ENCODE peak calls at places on chromosomes 7 and 10, in nine cellular contexts. C is Karpas-422, T is SK-N-SH, S is HCT116, F is GM23248, Y is OCI-LY7, W is hepatocyte, Q is MM.1S, E is PC-3. O is an unnamed sample. For H3K9me2 and H3K9me3, the result is how much of the 10 kb centered on the place peaks cover.

GRCh38 chr10:1180836-1181235 is 124.7 kb downstream of the WDR37 start:
- DNase-seq in C (no peak), T (no peak), S (no peak), F (no peak), Y (no peak), W (no peak), Q (no peak), E (no peak), O (no peak)

GRCh38 chr7:118217068-118217715 is 7.3 kb upstream of the ANKRD7 start:
- DNase-seq in C (no peak), T (no peak), S (no peak), F (no peak), Y (no peak), W (no peak), Q (no peak), E (no peak), O (no peak)

GRCh38 chr7:122770943-122771342 is 68.2 kb upstream of the RNF148 start:
- DNase-seq in C (no peak), T (no peak), S (no peak), F (no peak), Y (no peak), W (no peak), Q (no peak), E (no peak), O (no peak)

GRCh38 chr10:90930971-90931841 is 10.3 kb upstream of the ANKRD1 start:
- DNase-seq in C (no peak), T (no peak), S (no peak), F (peak), Y (no peak), W (peak), Q (no peak), E (peak), O (peak)

GRCh38 chr10:79206300-79207095 is 137.7 kb downstream of the ZMIZ1 start:
- DNase-seq in C (peak), T (no peak), S (no peak), F (no peak), Y (no peak), W (no peak), Q (no peak), E (no peak), O (no peak)

GRCh38 chr10:102384606-102385429 is 10.7 kb upstream of the NFKB2 start:
- DNase-seq in C (no peak), T (no peak), S (no peak), F (peak), Y (no peak), W (no peak), Q (no peak), E (no peak), O (no peak)

GRCh38 chr10:89458289-89458688 is 43.9 kb downstream of the IFIT5 start:
- DNase-seq in C (no peak), T (no peak), S (no peak), F (peak), Y (no peak), W (no peak), Q (no peak), E (peak), O (no peak)

GRCh38 chr7:16652888-16653287 is 6.9 kb downstream of the BZW2 start:
- DNase-seq in C (no peak), T (no peak), S (no peak), F (no peak), Y (no peak), W (no peak), Q (no peak), E (peak), O (peak)

GRCh38 chr7:106757846-106758245 is 96.9 kb upstream of the CCDC71L start:
- DNase-seq in C (no peak), T (no peak), S (no peak), F (peak), Y (no peak), W (no peak), Q (peak), E (no peak), O (no peak)

GRCh38 chr7:2006231-2006771 is 226.4 kb downstream of the MAD1L1 start:
- DNase-seq in C (no peak), T (no peak), S (no peak), F (no peak), Y (no peak), W (no peak), Q (no peak), E (no peak), O (no peak)

GRCh38 chr7:47693161-47693740 is 111.3 kb upstream of the TNS3 start:
- DNase-seq in C (no peak), T (no peak), S (no peak), F (peak), Y (no peak), W (no peak), Q (no peak), E (peak), O (peak)

GRCh38 chr7:28165971-28166955 is 14.3 kb downstream of the JAZF1 start:
- DNase-seq in C (no peak), T (no peak), S (no peak), F (peak), Y (no peak), W (peak), Q (no peak), E (peak), O (no peak)

GRCh38 chr10:78894089-78894840 is 174.5 kb upstream of the ZMIZ1 start:
- DNase-seq in C (no peak), T (no peak), S (no peak), F (no peak), Y (no peak), W (no peak), Q (no peak), E (no peak), O (no peak)

GRCh38 chr10:97873569-97873968 is 23.9 kb downstream of the GOLGA7B start:
- DNase-seq in C (no peak), T (no peak), S (no peak), F (peak), Y (no peak), W (no peak), Q (no peak), E (no peak), O (no peak)

GRCh38 chr7:24401628-24402593 is 117.9 kb downstream of the NPY start:
- DNase-seq in C (peak), T (peak), S (peak), F (peak), Y (peak), W (peak), Q (peak), E (peak), O (no peak)
- H3K4me3 ChIP-seq in C (no peak), T (peak), S (no peak), F (peak), Y (no peak), W (no peak), Q (peak), E (peak), O (peak)

GRCh38 chr7:93535616-93536015 is 38.9 kb downstream of the CALCR start:
- DNase-seq in C (no peak), T (no peak), S (no peak), F (no peak), Y (no peak), W (no peak), Q (peak), E (no peak), O (no peak)
- H3K9me2 ChIP-seq in C (under half), T (under half), S (under half), F (under half), Y (under half), W (under half), Q (under half), E (under half), O (under half)

GRCh38 chr10:130513686-130514476 is 377.7 kb downstream of the GLRX3 start:
- DNase-seq in C (no peak), T (no peak), S (no peak), F (no peak), Y (no peak), W (no peak), Q (no peak), E (no peak), O (no peak)

GRCh38 chr10:130511801-130512200 is 375.6 kb downstream of the GLRX3 start:
- DNase-seq in C (no peak), T (no peak), S (no peak), F (no peak), Y (no peak), W (no peak), Q (peak), E (no peak), O (no peak)

GRCh38 chr10:130512936-130513335 is 376.7 kb downstream of the GLRX3 start:
- DNase-seq in C (no peak), T (no peak), S (no peak), F (no peak), Y (no peak), W (no peak), Q (peak), E (no peak), O (no peak)

GRCh38 chr10:130516141-130516540 is 379.9 kb downstream of the GLRX3 start:
- DNase-seq in C (no peak), T (no peak), S (no peak), F (no peak), Y (no peak), W (no peak), Q (no peak), E (no peak), O (no peak)

GRCh38 chr10:130515670-130516069 is 379.5 kb downstream of the GLRX3 start:
- DNase-seq in C (no peak), T (no peak), S (no peak), F (no peak), Y (no peak), W (no peak), Q (no peak), E (no peak), O (no peak)
- H3K9me3 ChIP-seq in C (under half), T (under half), S (under half), F (under half), Y (under half), W (under half), Q (under half), E (under half), O (under half)

DNA sequence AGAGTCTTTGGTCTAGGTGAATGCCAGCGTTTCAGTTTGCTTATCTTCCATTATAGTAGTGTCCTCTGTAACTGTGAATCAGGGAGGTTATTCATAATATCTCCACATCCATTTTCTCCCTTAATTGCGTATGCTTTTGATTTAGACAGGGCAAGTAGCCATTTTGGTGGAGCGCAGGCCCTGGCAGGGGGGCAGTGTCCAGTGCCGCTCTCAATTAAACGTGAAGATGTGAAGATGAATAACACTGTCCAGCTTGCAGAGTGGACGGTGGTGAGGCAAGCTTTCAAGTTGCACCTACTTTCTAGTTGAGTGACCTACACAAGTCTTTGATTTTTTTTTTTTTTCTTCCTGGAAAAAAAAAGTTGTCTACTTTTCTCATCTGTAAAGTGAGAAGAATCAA is 4.5 kb downstream of the TSPAN14 start:
- DNase-seq in C (no peak), T (peak), S (no peak), F (peak), Y (no peak), W (no peak), Q (no peak), E (no peak), O (no peak)
- H3K4me3 ChIP-seq in C (no peak), T (peak), S (no peak), F (no peak), Y (no peak), W (no peak), Q (no peak), E (no peak), O (peak)

DNA sequence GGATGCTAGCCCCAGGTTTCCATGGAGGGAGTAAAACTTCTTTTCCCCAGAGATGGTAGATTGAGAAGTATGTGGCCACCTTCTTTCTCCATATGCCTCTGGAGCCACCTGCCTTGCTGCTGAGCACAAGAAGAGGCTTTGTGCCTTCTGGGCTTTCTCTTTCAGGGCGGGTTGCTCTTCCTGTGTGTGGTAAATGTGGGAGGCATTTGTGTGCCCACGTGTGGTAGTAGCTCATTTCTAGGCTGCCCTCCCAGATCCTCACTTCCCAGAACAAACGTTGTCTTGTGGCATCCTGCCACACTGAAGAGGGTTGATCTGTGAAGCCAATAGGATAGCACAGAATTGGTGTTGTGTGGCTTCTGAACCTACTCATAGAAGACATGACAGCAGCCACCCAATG is 342.0 kb upstream of the PODXL start:
- DNase-seq in C (no peak), T (no peak), S (no peak), F (peak), Y (no peak), W (no peak), Q (no peak), E (peak), O (no peak)
- H3K9me2 ChIP-seq in C (under half), T (under half), S (under half), F (under half), Y (under half), W (under half), Q (under half), E (under half), O (under half)

DNA sequence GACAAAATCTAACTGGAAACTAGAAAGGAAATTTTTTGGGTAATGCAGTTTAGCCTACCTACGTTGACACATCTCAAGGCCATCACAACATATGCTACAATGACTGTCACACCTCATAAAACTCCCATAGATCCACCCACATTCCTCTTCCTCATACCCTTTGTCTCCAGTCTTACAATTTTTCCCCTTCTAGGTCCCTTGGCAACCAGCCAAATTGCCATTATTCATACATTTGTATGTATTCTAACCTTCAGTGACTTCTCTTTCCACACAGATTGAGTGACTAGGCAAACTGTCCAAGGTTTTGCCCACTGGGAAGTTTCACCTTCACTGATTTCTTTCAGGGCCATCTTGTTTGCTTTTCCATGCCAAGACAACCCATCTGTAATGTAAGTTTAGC is 100.5 kb upstream of the TPK1 start:
- DNase-seq in C (no peak), T (no peak), S (no peak), F (no peak), Y (no peak), W (peak), Q (no peak), E (no peak), O (no peak)
- H3K9me3 ChIP-seq in C (under half), T (under half), S (under half), F (under half), Y (under half), W (under half), Q (under half), E (under half), O (under half)

O was measured in PC-9.